ENCODE peak calls at places on chromosomes 13 and 19, in ten cellular contexts. N is astrocyte; O is psoas muscle; F is CD8-positive, alpha-beta T cell; E is lower lobe of right lung; R is left lung; C is brain microvascular endothelial cell; P is thoracic aorta; L is tibial artery; Q is adrenal gland. K is an unnamed sample.

GRCh38 chr19:48558018-48558684 is 6.2 kb downstream of the SULT2B1 start:
- DNase-seq in N (peak), O (no peak), F (no peak), E (peak), R (peak), C (peak), P (no peak), L (peak), Q (peak), K (no peak)

GRCh38 chr13:109715902-109716301 is 70.5 kb downstream of the IRS2 start:
- DNase-seq in N (no peak), O (peak), F (no peak), E (no peak), R (no peak), C (peak), P (no peak), L (peak), Q (peak), K (no peak)

GRCh38 chr19:12773571-12773970 is 1.8 kb downstream of the HOOK2 start:
- DNase-seq in N (no peak), O (no peak), F (no peak), E (no peak), R (no peak), C (no peak), P (no peak), L (no peak), Q (no peak), K (no peak)

GRCh38 chr13:75327132-75327505 is 154.8 kb downstream of the TBC1D4 start:
- DNase-seq in N (no peak), O (no peak), F (no peak), E (no peak), R (no peak), C (no peak), P (no peak), L (no peak), Q (no peak), K (no peak)

GRCh38 chr13:112434937-112435523 is 58.9 kb downstream of the SPACA7 start:
- DNase-seq in N (no peak), O (no peak), F (no peak), E (no peak), R (no peak), C (no peak), P (no peak), L (no peak), Q (no peak), K (no peak)

GRCh38 chr19:8361921-8362793 is 1.8 kb upstream of the ANGPTL4 start:
- DNase-seq in N (peak), O (peak), F (no peak), E (peak), R (peak), C (peak), P (peak), L (peak), Q (peak), K (no peak)

GRCh38 chr13:49248433-49249002 is 793 bp downstream of the CDADC1 start:
- DNase-seq in N (peak), O (no peak), F (no peak), E (peak), R (no peak), C (peak), P (no peak), L (peak), Q (no peak), K (no peak)

GRCh38 chr19:34104099-34104498 is 68.2 kb upstream of the LSM14A start:
- DNase-seq in N (no peak), O (no peak), F (no peak), E (no peak), R (no peak), C (no peak), P (no peak), L (no peak), Q (no peak), K (no peak)

GRCh38 chr19:29409121-29409862 is 116.5 kb upstream of the VSTM2B start:
- DNase-seq in N (no peak), O (no peak), F (no peak), E (no peak), R (peak), C (no peak), P (no peak), L (no peak), Q (no peak), K (no peak)

GRCh38 chr19:54294539-54294938 is 13.6 kb upstream of the LILRB2 start:
- DNase-seq in N (no peak), O (no peak), F (no peak), E (no peak), R (no peak), C (no peak), P (no peak), L (no peak), Q (no peak), K (no peak)

GRCh38 chr13:71962735-71963134 is 95.7 kb upstream of the DACH1 start:
- DNase-seq in N (no peak), O (no peak), F (no peak), E (no peak), R (no peak), C (no peak), P (no peak), L (no peak), Q (no peak), K (no peak)

GRCh38 chr13:111431241-111431640 is 110.8 kb downstream of the TEX29 start:
- DNase-seq in N (no peak), O (no peak), F (no peak), E (no peak), R (no peak), C (no peak), P (no peak), L (no peak), Q (no peak), K (no peak)

GRCh38 chr13:46402178-46402577 is 15.1 kb upstream of the RUBCNL start:
- DNase-seq in N (no peak), O (no peak), F (no peak), E (no peak), R (no peak), C (no peak), P (no peak), L (no peak), Q (no peak), K (no peak)

GRCh38 chr13:38530492-38530891 is 156.4 kb upstream of the FREM2 start:
- DNase-seq in N (peak), O (no peak), F (no peak), E (no peak), R (no peak), C (no peak), P (no peak), L (no peak), Q (no peak), K (no peak)

GRCh38 chr13:77095288-77095687 is 68.3 kb upstream of the FBXL3 start:
- DNase-seq in N (no peak), O (no peak), F (no peak), E (no peak), R (no peak), C (no peak), P (no peak), L (no peak), Q (no peak), K (no peak)

GRCh38 chr13:26377038-26377437 is 123.1 kb downstream of the CDK8 start:
- DNase-seq in N (no peak), O (no peak), F (no peak), E (no peak), R (no peak), C (peak), P (no peak), L (no peak), Q (peak), K (no peak)

GRCh38 chr19:33823341-33823740 is 26.7 kb downstream of the KCTD15 start:
- DNase-seq in N (no peak), O (peak), F (no peak), E (no peak), R (no peak), C (no peak), P (no peak), L (no peak), Q (no peak), K (no peak)

GRCh38 chr13:106568225-106569003 is 477 bp upstream of the ARGLU1 start:
- DNase-seq in N (no peak), O (no peak), F (no peak), E (no peak), R (no peak), C (no peak), P (no peak), L (no peak), Q (no peak), K (no peak)

GRCh38 chr13:75744127-75744526 is 108.0 kb downstream of the LMO7 start:
- DNase-seq in N (no peak), O (no peak), F (no peak), E (no peak), R (no peak), C (no peak), P (no peak), L (no peak), Q (no peak), K (no peak)

GRCh38 chr19:34145741-34146202 is 26.5 kb upstream of the LSM14A start:
- DNase-seq in N (peak), O (no peak), F (peak), E (no peak), R (no peak), C (peak), P (no peak), L (peak), Q (peak), K (peak)

GRCh38 chr19:53881482-53882390 is at the start of gene PRKCG:
- DNase-seq in N (no peak), O (peak), F (peak), E (peak), R (peak), C (no peak), P (no peak), L (no peak), Q (no peak), K (peak)

GRCh38 chr19:55702131-55702627 is 27.2 kb downstream of the EPN1 start:
- DNase-seq in N (no peak), O (no peak), F (no peak), E (no peak), R (no peak), C (no peak), P (no peak), L (no peak), Q (no peak), K (no peak)

GRCh38 chr13:99980201-99981114 is 1.1 kb upstream of the ZIC2 start:
- DNase-seq in N (peak), O (peak), F (peak), E (no peak), R (peak), C (peak), P (no peak), L (peak), Q (peak), K (peak)

GRCh38 chr13:65653548-65654078 is 1576.5 kb downstream of the PCDH9 start:
- DNase-seq in N (no peak), O (no peak), F (no peak), E (no peak), R (no peak), C (no peak), P (no peak), L (no peak), Q (no peak), K (no peak)

GRCh38 chr19:41876847-41877489 is at the start of gene CD79A:
- DNase-seq in N (no peak), O (peak), F (no peak), E (peak), R (no peak), C (no peak), P (no peak), L (no peak), Q (no peak), K (no peak)

GRCh38 chr19:2428027-2428690 is 773 bp upstream of the TIMM13 start:
- DNase-seq in N (no peak), O (peak), F (no peak), E (peak), R (peak), C (peak), P (no peak), L (no peak), Q (peak), K (no peak)

GRCh38 chr13:98129059-98129741 is 13.7 kb upstream of the FARP1 start:
- DNase-seq in N (peak), O (no peak), F (no peak), E (no peak), R (no peak), C (peak), P (no peak), L (no peak), Q (no peak), K (no peak)

GRCh38 chr13:107867701-107868661 is 347.4 kb downstream of the LIG4 start:
- DNase-seq in N (peak), O (no peak), F (no peak), E (no peak), R (peak), C (peak), P (no peak), L (no peak), Q (no peak), K (no peak)

GRCh38 chr13:74449811-74450524 is 315.8 kb upstream of the KLF12 start:
- DNase-seq in N (no peak), O (no peak), F (no peak), E (no peak), R (no peak), C (no peak), P (no peak), L (no peak), Q (no peak), K (no peak)

GRCh38 chr13:114127473-114128347 is 4.7 kb downstream of the RASA3 start:
- DNase-seq in N (no peak), O (peak), F (no peak), E (no peak), R (peak), C (no peak), P (no peak), L (no peak), Q (no peak), K (no peak)

GRCh38 chr13:94305033-94305432 is 174.4 kb downstream of the DCT start:
- DNase-seq in N (no peak), O (no peak), F (no peak), E (no peak), R (no peak), C (no peak), P (no peak), L (no peak), Q (no peak), K (no peak)

GRCh38 chr13:98810746-98811145 is 58.3 kb upstream of the SLC15A1 start:
- DNase-seq in N (no peak), O (no peak), F (no peak), E (no peak), R (no peak), C (no peak), P (no peak), L (no peak), Q (no peak), K (no peak)

GRCh38 chr19:2540646-2541454 is 64.9 kb downstream of the GADD45B start:
- DNase-seq in N (peak), O (peak), F (no peak), E (peak), R (peak), C (peak), P (peak), L (peak), Q (peak), K (no peak)

GRCh38 chr19:41334793-41335192 is 18.9 kb downstream of the TGFB1 start:
- DNase-seq in N (no peak), O (no peak), F (no peak), E (no peak), R (no peak), C (no peak), P (no peak), L (no peak), Q (no peak), K (no peak)

GRCh38 chr13:37058801-37059135 is 720 bp downstream of the SUPT20H start:
- DNase-seq in N (no peak), O (no peak), F (peak), E (no peak), R (no peak), C (peak), P (no peak), L (no peak), Q (peak), K (no peak)

GRCh38 chr19:6724631-6725185 is 4.3 kb upstream of the C3 start:
- DNase-seq in N (no peak), O (peak), F (no peak), E (peak), R (peak), C (no peak), P (no peak), L (no peak), Q (no peak), K (no peak)

GRCh38 chr13:51148223-51148951 is 37.3 kb upstream of the C13orf42 start:
- DNase-seq in N (no peak), O (no peak), F (no peak), E (no peak), R (no peak), C (no peak), P (no peak), L (no peak), Q (no peak), K (no peak)

GRCh38 chr19:42003506-42004294 is 9.7 kb upstream of the ATP1A3 start:
- DNase-seq in N (no peak), O (no peak), F (no peak), E (no peak), R (peak), C (no peak), P (no peak), L (no peak), Q (no peak), K (no peak)

DNA sequence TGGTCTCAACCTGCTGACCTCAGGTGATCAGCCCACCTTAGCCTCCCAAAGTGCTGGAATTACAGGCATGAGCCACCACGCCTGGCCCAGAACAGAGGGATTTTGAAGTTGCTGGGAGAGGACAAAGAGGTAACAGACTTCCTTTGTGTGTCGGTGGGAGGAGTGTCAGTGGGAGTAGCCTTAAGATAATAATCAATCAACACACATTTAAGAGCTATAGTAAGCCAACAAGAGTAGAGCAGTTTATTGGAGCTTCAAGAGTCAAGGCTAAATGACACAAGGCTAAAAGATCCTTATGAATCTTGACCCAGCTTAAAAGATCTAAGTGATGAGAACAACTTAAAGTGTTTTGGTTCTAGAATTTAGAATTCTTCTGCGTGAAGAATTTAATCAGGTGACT is 47.3 kb upstream of the NBEA start:
- DNase-seq in N (no peak), O (no peak), F (no peak), E (no peak), R (no peak), C (no peak), P (no peak), L (no peak), Q (no peak), K (no peak)
- H3K27ac ChIP-seq in N (no peak), O (no peak), F (no peak), E (no peak), R (no peak), C (no peak), P (no peak), L (no peak), Q (no peak), K (no peak)

DNA sequence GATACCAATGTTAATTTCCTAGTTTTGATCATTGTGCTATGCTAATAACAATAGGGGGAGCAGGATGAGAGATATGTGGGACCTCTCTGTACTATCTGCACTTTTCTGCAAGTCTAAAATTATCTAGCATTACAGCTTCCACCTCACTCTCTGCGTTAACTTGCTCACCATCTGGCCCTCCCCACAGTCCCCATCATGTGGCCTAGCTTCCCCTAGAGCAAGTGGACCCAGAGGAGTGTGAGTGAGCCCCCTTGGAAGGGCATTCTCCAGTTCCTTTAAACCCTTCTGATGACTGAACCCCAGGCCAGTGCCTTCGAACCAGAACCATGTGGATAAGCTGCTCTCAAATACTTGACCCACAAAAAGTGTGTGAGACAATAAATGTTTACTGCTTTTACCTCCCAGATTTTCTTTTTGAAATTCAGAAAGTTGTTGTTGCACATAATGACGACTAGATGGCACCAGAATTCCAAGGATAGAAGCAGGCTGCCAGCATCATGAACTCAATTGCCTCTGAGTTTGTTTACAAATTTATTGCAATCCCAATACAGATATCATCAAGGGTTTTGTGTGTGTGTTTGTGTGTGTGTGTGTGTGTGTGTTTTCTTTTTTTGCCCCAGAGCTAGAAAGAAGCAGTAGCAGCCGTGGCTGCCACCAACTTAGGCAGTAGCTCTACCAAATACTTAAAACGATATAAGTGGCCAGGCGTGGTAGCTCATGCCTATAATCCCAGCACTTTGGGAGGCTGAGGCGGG is 49.0 kb upstream of the ZNF780A start:
- DNase-seq in N (peak), O (no peak), F (no peak), E (no peak), R (no peak), C (peak), P (no peak), L (no peak), Q (peak), K (no peak)
- TF ChIP-seq CTCF in N (peak), O (peak), F (peak), E (peak), R (peak), C (peak), P (peak), L (peak), Q (peak), K (peak)

GRCh38 chr13:20173121-20173746 is 12.4 kb upstream of the GJA3 start:
- DNase-seq in N (no peak), O (no peak), F (no peak), E (no peak), R (no peak), C (no peak), P (no peak), L (no peak), Q (no peak), K (no peak)

GRCh38 chr13:20171364-20171763 is 10.5 kb upstream of the GJA3 start:
- DNase-seq in N (peak), O (no peak), F (no peak), E (no peak), R (no peak), C (no peak), P (no peak), L (no peak), Q (no peak), K (no peak)

GRCh38 chr13:20168396-20168795 is 7.5 kb upstream of the GJA3 start:
- DNase-seq in N (no peak), O (no peak), F (no peak), E (no peak), R (no peak), C (no peak), P (no peak), L (no peak), Q (no peak), K (no peak)

GRCh38 chr13:20174656-20175405 is 14.0 kb upstream of the GJA3 start:
- DNase-seq in N (peak), O (peak), F (peak), E (peak), R (peak), C (peak), P (peak), L (peak), Q (peak), K (no peak)

DNA sequence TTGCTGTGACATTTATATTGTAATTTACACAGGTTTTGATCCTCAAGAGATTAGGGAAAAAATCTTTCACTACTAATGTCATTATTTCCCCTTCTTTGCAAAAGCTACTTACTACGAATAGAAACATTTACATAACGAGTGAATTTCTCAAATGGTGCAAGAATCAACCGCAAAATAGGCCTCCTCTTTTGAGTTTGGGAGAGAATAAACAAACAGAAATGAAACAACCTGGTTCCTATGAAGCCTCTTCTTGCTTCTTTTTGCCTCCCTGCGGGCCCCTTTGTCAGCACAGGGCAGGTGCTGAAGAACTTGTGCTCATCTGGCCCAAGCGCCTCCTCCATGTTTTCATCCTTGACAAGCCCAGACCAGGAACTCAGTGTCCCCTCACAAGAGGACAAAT is 10.1 kb upstream of the GJA3 start:
- DNase-seq in N (no peak), O (no peak), F (no peak), E (no peak), R (no peak), C (no peak), P (no peak), L (no peak), Q (no peak), K (no peak)
- H3K27ac ChIP-seq in N (no peak), O (no peak), F (no peak), E (no peak), R (no peak), C (no peak), P (no peak), L (no peak), Q (no peak), K (no peak)

DNA sequence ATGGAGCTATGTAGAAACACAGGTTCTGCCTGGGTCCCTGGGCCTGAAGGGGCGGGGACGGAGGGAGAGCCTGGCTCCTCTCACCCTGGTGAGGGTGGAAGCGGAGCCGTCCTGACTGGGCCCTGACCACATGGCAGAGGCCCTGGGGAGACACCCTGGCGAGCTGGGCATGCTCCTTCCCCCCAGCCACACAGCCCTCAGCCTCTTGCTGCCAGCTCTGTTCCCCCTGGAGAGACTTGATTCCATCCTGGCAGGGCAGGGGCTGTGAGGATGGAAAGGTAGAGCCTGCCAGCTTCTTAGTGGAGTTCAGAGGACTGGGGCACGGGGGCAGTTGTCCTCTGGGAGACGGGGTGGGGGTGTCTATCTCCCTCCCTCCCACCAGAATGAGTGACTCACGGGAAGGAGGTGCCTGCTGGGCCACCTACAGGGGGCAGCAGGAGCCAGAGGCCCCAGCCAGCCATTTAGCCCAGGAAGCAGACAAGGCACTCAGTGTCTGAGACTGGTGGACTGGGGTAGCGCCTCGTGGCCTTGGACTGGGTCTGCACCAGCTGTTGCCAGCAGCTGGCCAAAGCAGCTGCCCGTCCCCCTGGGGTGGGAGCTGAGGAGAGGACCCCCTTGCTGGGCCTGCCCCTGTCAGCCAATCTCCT is 22.8 kb upstream of the RNF17 start:
- DNase-seq in N (no peak), O (no peak), F (no peak), E (no peak), R (no peak), C (no peak), P (no peak), L (no peak), Q (no peak), K (no peak)
- TF ChIP-seq CTCF in N (no peak), O (no peak), F (no peak), E (no peak), R (no peak), C (peak), P (no peak), L (no peak), Q (no peak), K (no peak)

K was measured in CD4-positive, alpha-beta T cell.